ENCODE peak calls at places on chromosome 14, in nine cellular contexts. One of them, this sample, is unnamed.

GRCh38 chr14:66401447-66402095 is 84.6 kb upstream of the CCDC196 start:
- DNase-seq in CD8-positive, alpha-beta T cell: no peak
- DNase-seq in IMR-90: no peak
- DNase-seq in cardiac muscle cell: peak; percentile 10
- DNase-seq in psoas muscle: no peak
- DNase-seq in suprapubic skin: no peak
- DNase-seq in transverse colon: no peak
- DNase-seq in fibroblast of lung: peak; percentile 4
- DNase-seq in GM23338: no peak
- DNase-seq in this sample: no peak

GRCh38 chr14:77641534-77642341 is 25.3 kb upstream of the SPTLC2 start:
- DNase-seq in IMR-90: peak; percentile 47
- DNase-seq in fibroblast of lung: peak; percentile 71
- DNase-seq in GM23338: peak; percentile 14
- DNase-seq in psoas muscle: peak; percentile 83
- DNase-seq in suprapubic skin: peak; percentile 86
- DNase-seq in CD8-positive, alpha-beta T cell: peak; percentile 82
- DNase-seq in transverse colon: peak; percentile 76
- DNase-seq in cardiac muscle cell: peak; percentile 89
- DNase-seq in this sample: peak; percentile 79

GRCh38 chr14:27573018-27573417 is 975.2 kb upstream of the NOVA1 start:
- DNase-seq in suprapubic skin: no peak
- DNase-seq in GM23338: no peak
- DNase-seq in IMR-90: no peak
- DNase-seq in transverse colon: no peak
- DNase-seq in CD8-positive, alpha-beta T cell: no peak
- DNase-seq in fibroblast of lung: no peak
- DNase-seq in cardiac muscle cell: no peak
- DNase-seq in psoas muscle: no peak
- DNase-seq in this sample: no peak

GRCh38 chr14:100440207-100440631 is 117.1 kb downstream of the SLC25A47 start:
- DNase-seq in CD8-positive, alpha-beta T cell: no peak
- DNase-seq in transverse colon: peak; percentile 82
- DNase-seq in GM23338: peak; percentile 78
- DNase-seq in fibroblast of lung: peak; percentile 51
- DNase-seq in psoas muscle: peak; percentile 76
- DNase-seq in IMR-90: peak; percentile 58
- DNase-seq in suprapubic skin: no peak
- DNase-seq in cardiac muscle cell: peak; percentile 73
- DNase-seq in this sample: peak; percentile 33

GRCh38 chr14:53946071-53946403 is 10.6 kb downstream of the BMP4 start:
- DNase-seq in psoas muscle: no peak
- DNase-seq in transverse colon: no peak
- DNase-seq in suprapubic skin: no peak
- DNase-seq in cardiac muscle cell: no peak
- DNase-seq in CD8-positive, alpha-beta T cell: no peak
- DNase-seq in fibroblast of lung: no peak
- DNase-seq in GM23338: no peak
- DNase-seq in IMR-90: no peak
- DNase-seq in this sample: no peak

GRCh38 chr14:99671230-99672224 is 12.6 kb upstream of the CYP46A1 start:
- DNase-seq in cardiac muscle cell: peak; percentile 19
- DNase-seq in IMR-90: no peak
- DNase-seq in transverse colon: peak; percentile 46
- DNase-seq in fibroblast of lung: no peak
- DNase-seq in GM23338: no peak
- DNase-seq in psoas muscle: no peak
- DNase-seq in CD8-positive, alpha-beta T cell: no peak
- DNase-seq in suprapubic skin: no peak
- DNase-seq in this sample: no peak

GRCh38 chr14:25003537-25003936 is 46.4 kb downstream of the STXBP6 start:
- DNase-seq in GM23338: no peak
- DNase-seq in cardiac muscle cell: peak; percentile 29
- DNase-seq in fibroblast of lung: no peak
- DNase-seq in psoas muscle: no peak
- DNase-seq in IMR-90: peak; percentile 26
- DNase-seq in transverse colon: no peak
- DNase-seq in CD8-positive, alpha-beta T cell: no peak
- DNase-seq in suprapubic skin: no peak
- DNase-seq in this sample: peak; percentile 23

GRCh38 chr14:25006031-25006430 is 43.9 kb downstream of the STXBP6 start:
- DNase-seq in GM23338: no peak
- DNase-seq in fibroblast of lung: no peak
- DNase-seq in cardiac muscle cell: no peak
- DNase-seq in CD8-positive, alpha-beta T cell: no peak
- DNase-seq in psoas muscle: no peak
- DNase-seq in transverse colon: no peak
- DNase-seq in suprapubic skin: no peak
- DNase-seq in IMR-90: no peak
- DNase-seq in this sample: no peak

GRCh38 chr14:94101748-94102147 is 8.8 kb upstream of the IFI27 start:
- DNase-seq in suprapubic skin: no peak
- DNase-seq in fibroblast of lung: no peak
- DNase-seq in CD8-positive, alpha-beta T cell: no peak
- DNase-seq in cardiac muscle cell: no peak
- DNase-seq in GM23338: no peak
- DNase-seq in IMR-90: no peak
- DNase-seq in psoas muscle: peak; percentile 68
- DNase-seq in transverse colon: no peak
- DNase-seq in this sample: no peak

GRCh38 chr14:91946313-91947195 is 940 bp downstream of the FBLN5 start:
- DNase-seq in IMR-90: peak; percentile 41
- DNase-seq in psoas muscle: no peak
- DNase-seq in transverse colon: no peak
- DNase-seq in fibroblast of lung: peak; percentile 50
- DNase-seq in CD8-positive, alpha-beta T cell: no peak
- DNase-seq in suprapubic skin: no peak
- DNase-seq in cardiac muscle cell: peak; percentile 45
- DNase-seq in GM23338: no peak
- DNase-seq in this sample: no peak

GRCh38 chr14:95155044-95155443 is 2.3 kb downstream of the DICER1 start:
- DNase-seq in GM23338: no peak
- DNase-seq in IMR-90: no peak
- DNase-seq in transverse colon: no peak
- DNase-seq in fibroblast of lung: no peak
- DNase-seq in suprapubic skin: no peak
- DNase-seq in psoas muscle: no peak
- DNase-seq in CD8-positive, alpha-beta T cell: no peak
- DNase-seq in cardiac muscle cell: no peak
- DNase-seq in this sample: no peak
- H3K4me3 ChIP-seq in GM23338: peak overlapping the region; percentile 76
- H3K4me3 ChIP-seq in IMR-90: no peak overlapping the region
- H3K4me3 ChIP-seq in transverse colon: no peak overlapping the region
- H3K4me3 ChIP-seq in fibroblast of lung: no peak overlapping the region
- H3K4me3 ChIP-seq in suprapubic skin: peak overlapping the region; percentile 88
- H3K4me3 ChIP-seq in psoas muscle: peak overlapping the region; percentile 83
- H3K4me3 ChIP-seq in CD8-positive, alpha-beta T cell: peak overlapping the region; percentile 87
- H3K4me3 ChIP-seq in cardiac muscle cell: no peak overlapping the region
- H3K4me3 ChIP-seq in this sample: no peak overlapping the region

GRCh38 chr14:68448379-68448778 is 344.5 kb downstream of the ZFP36L1 start:
- DNase-seq in cardiac muscle cell: no peak
- DNase-seq in fibroblast of lung: peak; percentile 52
- DNase-seq in GM23338: no peak
- DNase-seq in transverse colon: no peak
- DNase-seq in CD8-positive, alpha-beta T cell: no peak
- DNase-seq in psoas muscle: no peak
- DNase-seq in IMR-90: no peak
- DNase-seq in suprapubic skin: no peak
- DNase-seq in this sample: no peak
- TF ChIP-seq CTCF in cardiac muscle cell: no peak
- TF ChIP-seq CTCF in fibroblast of lung: no peak
- TF ChIP-seq CTCF in GM23338: no peak
- TF ChIP-seq CTCF in transverse colon: no peak
- TF ChIP-seq CTCF in CD8-positive, alpha-beta T cell: no peak
- TF ChIP-seq CTCF in psoas muscle: no peak
- TF ChIP-seq CTCF in IMR-90: no peak
- TF ChIP-seq CTCF in suprapubic skin: no peak
- TF ChIP-seq CTCF in this sample: no peak

GRCh38 chr14:35292770-35293561 is 784 bp downstream of the PSMA6 start:
- DNase-seq in fibroblast of lung: no peak
- DNase-seq in GM23338: no peak
- DNase-seq in psoas muscle: no peak
- DNase-seq in CD8-positive, alpha-beta T cell: no peak
- DNase-seq in cardiac muscle cell: no peak
- DNase-seq in IMR-90: peak; percentile 4
- DNase-seq in suprapubic skin: no peak
- DNase-seq in transverse colon: no peak
- DNase-seq in this sample: no peak
- H3K4me1 ChIP-seq in fibroblast of lung: no peaks in the 10 kb centered on the region
- H3K4me1 ChIP-seq in GM23338: peaks cover 18% of the 10 kb centered on the region
- H3K4me1 ChIP-seq in psoas muscle: peaks cover 33% of the 10 kb centered on the region
- H3K4me1 ChIP-seq in CD8-positive, alpha-beta T cell: peaks cover 36% of the 10 kb centered on the region
- H3K4me1 ChIP-seq in cardiac muscle cell: peaks cover 28% of the 10 kb centered on the region
- H3K4me1 ChIP-seq in IMR-90: peaks cover 2% of the 10 kb centered on the region
- H3K4me1 ChIP-seq in suprapubic skin: peaks cover 56% of the 10 kb centered on the region
- H3K4me1 ChIP-seq in transverse colon: peaks cover 24% of the 10 kb centered on the region
- H3K4me1 ChIP-seq in this sample: peaks cover 35% of the 10 kb centered on the region

GRCh38 chr14:104979758-104980591 is 1.8 kb upstream of the AHNAK2 start:
- DNase-seq in CD8-positive, alpha-beta T cell: no peak
- DNase-seq in transverse colon: no peak
- DNase-seq in psoas muscle: peak; percentile 78
- DNase-seq in cardiac muscle cell: peak; percentile 38
- DNase-seq in GM23338: no peak
- DNase-seq in suprapubic skin: peak; percentile 78
- DNase-seq in fibroblast of lung: peak; percentile 18
- DNase-seq in IMR-90: peak; percentile 38
- DNase-seq in this sample: peak; percentile 67
- H3K4me3 ChIP-seq in CD8-positive, alpha-beta T cell: no peak overlapping the region
- H3K4me3 ChIP-seq in transverse colon: no peak overlapping the region
- H3K4me3 ChIP-seq in psoas muscle: no peak overlapping the region
- H3K4me3 ChIP-seq in cardiac muscle cell: no peak overlapping the region
- H3K4me3 ChIP-seq in GM23338: no peak overlapping the region
- H3K4me3 ChIP-seq in suprapubic skin: no peak overlapping the region
- H3K4me3 ChIP-seq in fibroblast of lung: no peak overlapping the region
- H3K4me3 ChIP-seq in IMR-90: no peak overlapping the region
- H3K4me3 ChIP-seq in this sample: no peak overlapping the region

GRCh38 chr14:52013984-52014600 is 24.7 kb downstream of the RTRAF start:
- DNase-seq in transverse colon: no peak
- DNase-seq in psoas muscle: no peak
- DNase-seq in IMR-90: no peak
- DNase-seq in cardiac muscle cell: no peak
- DNase-seq in fibroblast of lung: no peak
- DNase-seq in GM23338: peak; percentile 55
- DNase-seq in suprapubic skin: no peak
- DNase-seq in CD8-positive, alpha-beta T cell: no peak
- DNase-seq in this sample: no peak
- TF ChIP-seq CTCF in transverse colon: no peak
- TF ChIP-seq CTCF in psoas muscle: no peak
- TF ChIP-seq CTCF in IMR-90: no peak
- TF ChIP-seq CTCF in cardiac muscle cell: peak; percentile 22
- TF ChIP-seq CTCF in fibroblast of lung: peak; percentile 17
- TF ChIP-seq CTCF in GM23338: peak; percentile 56
- TF ChIP-seq CTCF in suprapubic skin: no peak
- TF ChIP-seq CTCF in CD8-positive, alpha-beta T cell: no peak
- TF ChIP-seq CTCF in this sample: peak; percentile 25

GRCh38 chr14:81537193-81537592 is 3.5 kb upstream of the SEL1L start:
- DNase-seq in fibroblast of lung: no peak
- DNase-seq in CD8-positive, alpha-beta T cell: no peak
- DNase-seq in IMR-90: no peak
- DNase-seq in cardiac muscle cell: no peak
- DNase-seq in psoas muscle: no peak
- DNase-seq in GM23338: no peak
- DNase-seq in suprapubic skin: no peak
- DNase-seq in transverse colon: no peak
- DNase-seq in this sample: no peak

GRCh38 chr14:81534510-81535074 is 939 bp upstream of the SEL1L start:
- DNase-seq in psoas muscle: no peak
- DNase-seq in IMR-90: no peak
- DNase-seq in cardiac muscle cell: no peak
- DNase-seq in suprapubic skin: no peak
- DNase-seq in GM23338: no peak
- DNase-seq in CD8-positive, alpha-beta T cell: no peak
- DNase-seq in transverse colon: no peak
- DNase-seq in fibroblast of lung: no peak
- DNase-seq in this sample: no peak

GRCh38 chr14:81535399-81536124 is 1.9 kb upstream of the SEL1L start:
- DNase-seq in suprapubic skin: no peak
- DNase-seq in cardiac muscle cell: no peak
- DNase-seq in IMR-90: no peak
- DNase-seq in CD8-positive, alpha-beta T cell: no peak
- DNase-seq in psoas muscle: no peak
- DNase-seq in fibroblast of lung: no peak
- DNase-seq in GM23338: no peak
- DNase-seq in transverse colon: no peak
- DNase-seq in this sample: no peak

GRCh38 chr14:81533536-81534343 is at the start of gene SEL1L:
- DNase-seq in cardiac muscle cell: peak; percentile 100
- DNase-seq in transverse colon: peak; percentile 100
- DNase-seq in suprapubic skin: peak; percentile 100
- DNase-seq in CD8-positive, alpha-beta T cell: peak; percentile 99
- DNase-seq in GM23338: peak; percentile 100
- DNase-seq in psoas muscle: peak; percentile 100
- DNase-seq in fibroblast of lung: peak; percentile 99
- DNase-seq in IMR-90: peak; percentile 99
- DNase-seq in this sample: peak; percentile 99

GRCh38 chr14:81536125-81536771 is 2.6 kb upstream of the SEL1L start:
- DNase-seq in transverse colon: no peak
- DNase-seq in suprapubic skin: no peak
- DNase-seq in GM23338: no peak
- DNase-seq in IMR-90: no peak
- DNase-seq in fibroblast of lung: no peak
- DNase-seq in cardiac muscle cell: no peak
- DNase-seq in psoas muscle: no peak
- DNase-seq in CD8-positive, alpha-beta T cell: no peak
- DNase-seq in this sample: no peak
- H3K4me1 ChIP-seq in transverse colon: peaks cover 23% of the 10 kb centered on the region
- H3K4me1 ChIP-seq in suprapubic skin: peaks cover 30% of the 10 kb centered on the region
- H3K4me1 ChIP-seq in GM23338: peaks cover 6% of the 10 kb centered on the region
- H3K4me1 ChIP-seq in IMR-90: no peaks in the 10 kb centered on the region
- H3K4me1 ChIP-seq in fibroblast of lung: no peaks in the 10 kb centered on the region
- H3K4me1 ChIP-seq in cardiac muscle cell: peaks cover 9% of the 10 kb centered on the region
- H3K4me1 ChIP-seq in psoas muscle: peaks cover 15% of the 10 kb centered on the region
- H3K4me1 ChIP-seq in CD8-positive, alpha-beta T cell: peaks cover 23% of the 10 kb centered on the region
- H3K4me1 ChIP-seq in this sample: peaks cover 27% of the 10 kb centered on the region

GRCh38 chr14:104009297-104009696 is 67.0 kb upstream of the RD3L start:
- DNase-seq in GM23338: no peak
- DNase-seq in CD8-positive, alpha-beta T cell: no peak
- DNase-seq in psoas muscle: no peak
- DNase-seq in cardiac muscle cell: peak; percentile 2
- DNase-seq in IMR-90: peak; percentile 12
- DNase-seq in fibroblast of lung: no peak
- DNase-seq in suprapubic skin: no peak
- DNase-seq in transverse colon: no peak
- DNase-seq in this sample: no peak
- H3K4me3 ChIP-seq in GM23338: no peak overlapping the region
- H3K4me3 ChIP-seq in CD8-positive, alpha-beta T cell: no peak overlapping the region
- H3K4me3 ChIP-seq in psoas muscle: no peak overlapping the region
- H3K4me3 ChIP-seq in cardiac muscle cell: no peak overlapping the region
- H3K4me3 ChIP-seq in IMR-90: no peak overlapping the region
- H3K4me3 ChIP-seq in fibroblast of lung: no peak overlapping the region
- H3K4me3 ChIP-seq in suprapubic skin: no peak overlapping the region
- H3K4me3 ChIP-seq in transverse colon: no peak overlapping the region
- H3K4me3 ChIP-seq in this sample: no peak overlapping the region